ENCODE peak calls at places on chromosome 19, in eight cellular contexts. P, J, M, K, V, G, E and Q are unnamed samples.

GRCh38 chr19:13788991-13789390 is 6.3 kb upstream of the ZSWIM4 start:
- DNase-seq in P (peak; percentile 88), J (peak; percentile 77), M (no peak), K (no peak), V (no peak), G (no peak), E (no peak), Q (no peak)

GRCh38 chr19:15194938-15195337 is 5.9 kb downstream of the NOTCH3 start:
- DNase-seq in P (peak; percentile 59), J (peak; percentile 82), M (no peak), K (no peak), V (no peak), G (no peak), E (no peak), Q (no peak)

GRCh38 chr19:6056282-6056741 is 54.0 kb downstream of the RFX2 start:
- DNase-seq in P (no peak), J (peak; percentile 69), M (no peak), K (no peak), V (peak; percentile 46), G (peak; percentile 50), E (no peak), Q (peak; percentile 23)

GRCh38 chr19:45098521-45099464 is 5.8 kb downstream of the PPP1R37 start:
- DNase-seq in P (peak; percentile 45), J (no peak), M (no peak), K (no peak), V (no peak), G (no peak), E (no peak), Q (no peak)

GRCh38 chr19:17575871-17576757 is 20.7 kb downstream of the COLGALT1 start:
- DNase-seq in P (no peak), J (no peak), M (no peak), K (peak; percentile 38), V (no peak), G (no peak), E (no peak), Q (no peak)

GRCh38 chr19:2529473-2529918 is 53.6 kb downstream of the GADD45B start:
- DNase-seq in P (peak; percentile 96), J (no peak), M (no peak), K (no peak), V (no peak), G (no peak), E (no peak), Q (no peak)

GRCh38 chr19:18385675-18386542 is at the start of gene GDF15:
- DNase-seq in P (peak; percentile 87), J (peak; percentile 84), M (peak; percentile 90), K (peak; percentile 64), V (peak; percentile 48), G (peak; percentile 69), E (peak; percentile 92), Q (no peak)

GRCh38 chr19:35733180-35734125 is 8.8 kb downstream of the IGFLR1 start:
- DNase-seq in P (no peak), J (no peak), M (no peak), K (no peak), V (no peak), G (no peak), E (no peak), Q (no peak)

GRCh38 chr19:14772467-14772866 is 5.9 kb downstream of the ADGRE2 start:
- DNase-seq in P (no peak), J (no peak), M (peak; percentile 13), K (no peak), V (no peak), G (peak; percentile 5), E (no peak), Q (no peak)

GRCh38 chr19:46784262-46785053 is 3.9 kb downstream of the SLC1A5 start:
- DNase-seq in P (peak; percentile 95), J (peak; percentile 73), M (peak; percentile 69), K (peak; percentile 66), V (peak; percentile 75), G (peak; percentile 65), E (peak; percentile 83), Q (peak; percentile 63)

GRCh38 chr19:45528744-45529453 is 21.6 kb downstream of the VASP start:
- DNase-seq in P (no peak), J (no peak), M (peak; percentile 88), K (peak; percentile 45), V (no peak), G (peak; percentile 69), E (peak; percentile 85), Q (no peak)

GRCh38 chr19:31296741-31297390 is 52.4 kb downstream of the TSHZ3 start:
- DNase-seq in P (no peak), J (no peak), M (no peak), K (no peak), V (no peak), G (no peak), E (no peak), Q (no peak)
- TF ChIP-seq CTCF in P (no peak), J (no peak), M (no peak), K (no peak), V (no peak), G (no peak), E (no peak), Q (no peak)

DNA sequence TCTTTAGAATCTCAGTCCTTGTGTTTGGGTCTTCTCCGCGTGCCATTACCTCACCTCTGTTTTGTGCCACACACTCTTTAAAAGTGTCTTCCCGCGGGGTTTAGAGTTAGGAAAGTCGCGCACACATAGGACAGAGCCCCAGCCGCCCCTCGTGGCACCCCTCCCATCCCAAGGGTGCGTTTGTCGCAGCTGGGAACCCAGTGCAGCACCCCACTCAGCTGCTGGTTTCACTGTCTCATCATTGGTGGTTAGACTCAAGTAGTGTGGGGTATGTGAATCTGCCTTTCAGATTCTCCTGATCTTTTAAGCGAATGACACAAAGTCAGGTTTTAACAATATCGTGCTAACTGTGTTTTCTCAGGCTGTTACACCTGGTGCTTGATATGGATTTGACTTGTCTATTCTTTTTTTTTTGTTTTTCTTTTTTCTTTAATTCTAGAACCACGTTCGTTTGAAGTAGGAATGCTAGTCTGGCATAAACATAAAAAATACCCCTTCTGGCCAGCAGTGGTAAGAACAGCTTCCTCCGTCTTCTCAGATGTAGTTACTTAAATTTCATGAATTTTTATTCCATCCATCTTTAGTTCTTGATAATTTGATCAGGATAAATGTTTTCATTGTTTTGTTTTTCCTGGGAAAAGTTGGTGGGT is 19.5 kb upstream of the NDUFS7 start:
- DNase-seq in P (peak; percentile 20), J (no peak), M (no peak), K (no peak), V (no peak), G (no peak), E (no peak), Q (no peak)
- TF ChIP-seq CTCF in P (peak; percentile 22), J (no peak), M (peak; percentile 1), K (peak; percentile 32), V (no peak), G (no peak), E (no peak), Q (no peak)

GRCh38 chr19:10852941-10853340 is 4.7 kb downstream of the C19orf38 start:
- DNase-seq in P (no peak), J (no peak), M (no peak), K (no peak), V (no peak), G (no peak), E (no peak), Q (no peak)
- TF ChIP-seq CTCF in P (no peak), J (no peak), M (no peak), K (no peak), V (no peak), G (no peak), E (no peak), Q (no peak)

DNA sequence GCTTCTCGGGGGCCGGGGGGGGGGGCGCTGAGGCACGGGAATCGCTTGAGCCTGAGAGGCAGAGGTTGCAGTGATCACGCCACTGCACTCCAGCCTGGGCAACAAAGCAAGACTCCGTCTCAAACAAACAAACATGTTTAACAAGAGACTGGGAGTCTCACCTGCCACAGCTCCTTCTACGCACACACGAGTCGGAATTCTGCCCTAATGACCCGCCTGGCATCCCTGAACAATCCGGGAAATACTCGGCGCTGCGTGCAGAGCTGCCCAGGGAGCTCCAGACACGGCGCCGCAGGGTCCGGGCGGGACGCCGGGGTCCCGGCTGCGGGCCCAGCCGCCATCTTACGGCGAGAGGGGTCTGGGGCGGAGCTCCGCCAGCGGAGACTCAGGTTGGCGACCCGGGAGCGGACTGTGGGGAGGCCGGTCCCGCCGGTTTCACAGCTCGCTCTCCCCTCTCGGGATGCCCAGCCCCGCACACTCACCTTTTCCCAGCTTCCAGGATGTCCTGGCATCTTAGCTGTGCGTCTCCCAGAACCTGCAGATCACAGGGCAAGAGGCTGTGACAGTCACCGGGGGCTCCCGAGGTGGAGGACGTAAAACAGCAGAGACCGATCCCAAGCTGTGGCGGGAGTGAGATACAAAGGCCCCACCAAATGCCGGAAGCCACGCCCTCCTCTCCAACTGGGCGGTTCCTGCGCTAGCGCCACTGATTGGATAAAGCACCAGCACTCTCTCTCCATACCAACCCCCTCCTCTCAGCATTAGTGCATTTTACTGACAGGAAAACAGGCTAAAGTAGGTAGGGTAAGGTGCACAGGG is 23.6 kb upstream of the ZNF724 start:
- DNase-seq in P (peak; percentile 85), J (peak; percentile 96), M (peak; percentile 96), K (peak; percentile 93), V (peak; percentile 95), G (peak; percentile 94), E (peak; percentile 91), Q (peak; percentile 83)
- TF ChIP-seq CTCF in P (no peak), J (no peak), M (no peak), K (no peak), V (no peak), G (no peak), E (no peak), Q (no peak)